ENCODE peak calls at places on chromosomes 13 and 19, in nine cellular contexts. One of them, this sample, is unnamed.

GRCh38 chr19:22422220-22422619 is at the start of gene ZNF98:
- DNase-seq in hepatocyte: no peak
- DNase-seq in GM20000: no peak
- DNase-seq in EL: no peak
- DNase-seq in ACHN: no peak
- DNase-seq in posterior cingulate gyrus: peak; percentile 53
- DNase-seq in epithelial cell of esophagus: no peak
- DNase-seq in sciatic nerve: no peak
- DNase-seq in epithelial cell of prostate: no peak
- DNase-seq in this sample: no peak

GRCh38 chr13:36476661-36477060 is 44.4 kb downstream of the CCNA1 start:
- DNase-seq in ACHN: no peak
- DNase-seq in posterior cingulate gyrus: no peak
- DNase-seq in hepatocyte: no peak
- DNase-seq in GM20000: no peak
- DNase-seq in epithelial cell of prostate: no peak
- DNase-seq in epithelial cell of esophagus: no peak
- DNase-seq in sciatic nerve: no peak
- DNase-seq in EL: no peak
- DNase-seq in this sample: no peak

GRCh38 chr13:40076765-40077362 is 421.4 kb downstream of the COG6 start:
- DNase-seq in ACHN: no peak
- DNase-seq in GM20000: no peak
- DNase-seq in posterior cingulate gyrus: no peak
- DNase-seq in sciatic nerve: no peak
- DNase-seq in epithelial cell of esophagus: peak; percentile 90
- DNase-seq in EL: no peak
- DNase-seq in epithelial cell of prostate: no peak
- DNase-seq in hepatocyte: no peak
- DNase-seq in this sample: no peak

GRCh38 chr13:33072282-33072681 is 56.1 kb downstream of the KL start:
- DNase-seq in posterior cingulate gyrus: no peak
- DNase-seq in hepatocyte: no peak
- DNase-seq in ACHN: no peak
- DNase-seq in epithelial cell of esophagus: no peak
- DNase-seq in epithelial cell of prostate: no peak
- DNase-seq in sciatic nerve: no peak
- DNase-seq in GM20000: no peak
- DNase-seq in EL: no peak
- DNase-seq in this sample: no peak

GRCh38 chr19:43739419-43739818 is 15.3 kb downstream of the SMG9 start:
- DNase-seq in EL: no peak
- DNase-seq in epithelial cell of esophagus: no peak
- DNase-seq in ACHN: no peak
- DNase-seq in GM20000: no peak
- DNase-seq in epithelial cell of prostate: no peak
- DNase-seq in posterior cingulate gyrus: no peak
- DNase-seq in sciatic nerve: no peak
- DNase-seq in hepatocyte: no peak
- DNase-seq in this sample: peak; percentile 90

GRCh38 chr13:95027638-95028037 is 273.6 kb downstream of the ABCC4 start:
- DNase-seq in posterior cingulate gyrus: no peak
- DNase-seq in epithelial cell of esophagus: no peak
- DNase-seq in epithelial cell of prostate: no peak
- DNase-seq in ACHN: no peak
- DNase-seq in GM20000: no peak
- DNase-seq in sciatic nerve: no peak
- DNase-seq in hepatocyte: no peak
- DNase-seq in EL: no peak
- DNase-seq in this sample: no peak

GRCh38 chr13:76023644-76024043 is 387.5 kb downstream of the LMO7 start:
- DNase-seq in GM20000: no peak
- DNase-seq in posterior cingulate gyrus: no peak
- DNase-seq in EL: peak; percentile 70
- DNase-seq in epithelial cell of prostate: no peak
- DNase-seq in hepatocyte: no peak
- DNase-seq in epithelial cell of esophagus: peak; percentile 68
- DNase-seq in ACHN: no peak
- DNase-seq in sciatic nerve: no peak
- DNase-seq in this sample: no peak

GRCh38 chr13:106241974-106242373 is 293.5 kb downstream of the EFNB2 start:
- DNase-seq in ACHN: no peak
- DNase-seq in GM20000: no peak
- DNase-seq in posterior cingulate gyrus: no peak
- DNase-seq in hepatocyte: no peak
- DNase-seq in epithelial cell of prostate: no peak
- DNase-seq in EL: peak; percentile 3
- DNase-seq in sciatic nerve: no peak
- DNase-seq in epithelial cell of esophagus: no peak
- DNase-seq in this sample: no peak

GRCh38 chr13:65907656-65908441 is 1322.3 kb downstream of the PCDH9 start:
- DNase-seq in EL: peak; percentile 21
- DNase-seq in epithelial cell of esophagus: peak; percentile 29
- DNase-seq in sciatic nerve: no peak
- DNase-seq in GM20000: no peak
- DNase-seq in epithelial cell of prostate: no peak
- DNase-seq in posterior cingulate gyrus: no peak
- DNase-seq in hepatocyte: no peak
- DNase-seq in ACHN: no peak
- DNase-seq in this sample: no peak

GRCh38 chr13:80276371-80277289 is 64.3 kb downstream of the SPRY2 start:
- DNase-seq in epithelial cell of prostate: no peak
- DNase-seq in posterior cingulate gyrus: no peak
- DNase-seq in ACHN: no peak
- DNase-seq in EL: peak; percentile 68
- DNase-seq in GM20000: peak; percentile 10
- DNase-seq in epithelial cell of esophagus: peak; percentile 59
- DNase-seq in hepatocyte: no peak
- DNase-seq in sciatic nerve: no peak
- DNase-seq in this sample: peak; percentile 82

This sample was measured in SW480.